ENCODE peak calls at places on chromosomes 4 and X, in four cellular contexts. P is fibroblast of lung, S is K562, R is GM23338. Z is an unnamed sample.
A peak's percentile ranks its signal among the peaks of the same experiment; 100 is the strongest.

GRCh38 chr4:16505726-16506125 is 279.5 kb upstream of the TAPT1 start:
- DNase-seq in S (no peak), P (peak; percentile 18), R (peak; percentile 82), Z (peak; percentile 22)

GRCh38 chrX:50045808-50046207 is 123.4 kb downstream of the CLCN5 start:
- DNase-seq in R (no peak), S (no peak), P (no peak), Z (no peak)

GRCh38 chrX:53859890-53860289 is 173.4 kb upstream of the HUWE1 start:
- DNase-seq in P (no peak), R (peak; percentile 5), S (no peak), Z (no peak)

GRCh38 chrX:30643313-30643821 is 9.9 kb upstream of the GK start:
- DNase-seq in P (peak; percentile 88), S (no peak), R (no peak), Z (no peak)

GRCh38 chrX:4380710-4381109 is 667.3 kb upstream of the PRKX start:
- DNase-seq in R (peak; percentile 29), S (no peak), P (no peak), Z (no peak)

GRCh38 chrX:78708171-78708570 is 39.3 kb upstream of the LPAR4 start:
- DNase-seq in R (peak; percentile 55), P (peak; percentile 57), S (no peak), Z (peak; percentile 9)

GRCh38 chr4:41384992-41385391 is 128.3 kb downstream of the UCHL1 start:
- DNase-seq in R (no peak), S (peak; percentile 17), P (no peak), Z (no peak)

GRCh38 chr4:117134386-117134785 is 49.0 kb upstream of the TRAM1L1 start:
- DNase-seq in R (peak; percentile 76), S (no peak), P (peak; percentile 82), Z (peak; percentile 77)

GRCh38 chr4:175671491-175671934 is 140.6 kb downstream of the GPM6A start:
- DNase-seq in S (no peak), R (peak; percentile 69), P (no peak), Z (peak; percentile 28)

GRCh38 chrX:86002076-86002896 is 45.1 kb downstream of the CHM start:
- DNase-seq in P (peak; percentile 49), S (peak; percentile 8), R (peak; percentile 81), Z (peak; percentile 70)

GRCh38 chr4:48985602-48985975 is 486 bp upstream of the CWH43 start:
- DNase-seq in P (no peak), S (no peak), R (no peak), Z (no peak)

GRCh38 chr4:48991357-48991756 is 5.3 kb downstream of the CWH43 start:
- DNase-seq in R (no peak), P (no peak), S (no peak), Z (no peak)

GRCh38 chr4:48986654-48987164 is 634 bp downstream of the CWH43 start:
- DNase-seq in S (no peak), P (no peak), R (no peak), Z (no peak)

GRCh38 chr4:48989461-48990203 is 3.6 kb downstream of the CWH43 start:
- DNase-seq in R (no peak), S (no peak), P (no peak), Z (no peak)

GRCh38 chr4:48985976-48986653 is at the start of gene CWH43:
- DNase-seq in P (no peak), S (no peak), R (peak; percentile 84), Z (no peak)
- TF ChIP-seq EZH2 in P (peak; percentile 62), S (no peak), R (no peak), Z (peak; percentile 47)

GRCh38 chrX:154732421-154733071 is 18.3 kb downstream of the GAB3 start:
- DNase-seq in P (no peak), S (no peak), R (no peak), Z (no peak)
- H2AFZ ChIP-seq in P (no peak overlapping the region), S (no peak overlapping the region), R (no peak overlapping the region), Z (no peak overlapping the region)

GRCh38 chrX:7069556-7069955 is 78.0 kb upstream of the STS start:
- DNase-seq in S (no peak), R (peak; percentile 12), P (no peak), Z (no peak)

GRCh38 chrX:7071390-7071789 is 76.1 kb upstream of the STS start:
- DNase-seq in P (no peak), S (no peak), R (no peak), Z (no peak)

GRCh38 chrX:7065473-7065872 is 82.0 kb upstream of the STS start:
- DNase-seq in P (no peak), R (no peak), S (no peak), Z (no peak)

GRCh38 chrX:7067266-7067665 is 80.2 kb upstream of the STS start:
- DNase-seq in R (no peak), P (no peak), S (no peak), Z (no peak)

DNA sequence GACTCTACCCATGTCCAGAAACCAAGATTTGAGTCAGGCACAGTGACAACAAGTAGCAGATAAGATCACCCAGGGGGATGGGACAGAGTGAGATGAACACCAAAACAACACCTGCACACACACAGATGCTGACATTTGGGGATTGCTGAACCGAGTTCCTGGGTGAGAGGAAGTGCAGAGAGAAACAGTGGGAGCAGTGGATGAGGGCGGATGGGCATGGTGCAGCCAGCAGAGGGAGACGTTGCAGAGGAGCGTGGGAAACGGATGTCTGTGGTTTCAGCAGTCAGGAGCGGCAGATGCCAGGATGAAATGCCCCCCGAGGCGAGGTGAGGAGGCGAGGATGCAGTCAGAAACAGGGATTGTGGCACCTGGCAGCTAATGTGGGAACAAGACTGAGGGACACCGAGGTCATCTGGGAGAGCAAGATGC is 78.6 kb upstream of the STS start:
- DNase-seq in R (peak; percentile 44), P (no peak), S (no peak), Z (no peak)
- H3K4me3 ChIP-seq in R (no peak overlapping the region), P (no peak overlapping the region), S (no peak overlapping the region), Z (no peak overlapping the region)

DNA sequence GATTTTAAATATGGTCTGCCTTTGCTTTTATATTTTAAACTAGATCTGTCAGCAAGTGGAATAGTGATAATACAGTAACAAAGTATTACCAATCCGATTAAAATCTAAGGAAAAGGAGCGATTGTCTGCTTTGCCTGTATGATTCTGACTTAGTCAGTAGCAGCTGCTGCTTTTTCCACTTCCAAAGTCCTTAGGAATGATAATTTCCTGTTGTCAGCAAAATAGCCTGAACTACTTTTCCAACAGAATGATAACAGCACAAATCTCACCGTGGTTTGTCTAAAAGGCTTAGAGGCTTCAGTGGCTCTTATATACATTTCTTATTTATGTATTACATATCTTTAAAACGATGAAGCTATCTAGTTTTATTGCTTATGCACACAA is 290.0 kb downstream of the ANK2 start:
- DNase-seq in S (no peak), P (no peak), R (no peak), Z (no peak)
- TF ChIP-seq EZH2 in S (no peak), P (no peak), R (no peak), Z (no peak)

DNA sequence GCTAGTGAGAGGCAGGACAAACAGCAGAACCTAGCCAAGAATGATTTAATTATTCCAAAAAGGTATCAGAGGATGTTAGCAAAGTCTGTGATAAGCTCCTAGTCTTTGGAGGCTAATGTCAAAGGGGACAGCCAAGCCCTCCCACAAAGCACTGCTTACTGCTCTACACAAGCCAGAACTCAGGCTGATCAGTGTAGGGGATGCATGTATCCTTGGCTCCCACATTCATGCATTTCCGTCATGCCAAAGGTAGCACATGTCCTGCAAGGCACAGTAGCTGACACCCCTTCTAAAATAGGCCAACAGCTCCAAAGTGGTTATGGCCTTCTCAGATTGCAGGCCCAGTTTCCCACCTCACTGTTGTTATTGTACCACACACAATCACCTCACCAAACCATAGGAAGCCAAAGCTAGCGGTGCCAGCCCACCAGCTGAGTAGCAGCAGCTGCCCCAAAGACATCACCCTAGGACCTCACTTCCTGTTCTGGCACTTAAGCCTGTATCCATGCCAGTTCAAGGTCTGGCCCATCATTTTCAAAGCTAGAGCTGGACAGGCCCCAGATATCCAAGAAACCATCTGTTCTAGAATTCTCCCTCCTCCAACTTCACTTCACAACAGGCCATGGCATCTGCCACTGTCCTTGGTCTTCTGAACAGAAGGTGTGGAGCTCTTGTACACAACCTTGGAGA is 40.9 kb downstream of the TSPAN5 start:
- DNase-seq in R (no peak), P (no peak), S (no peak), Z (no peak)
- H2AFZ ChIP-seq in R (no peak overlapping the region), P (no peak overlapping the region), S (no peak overlapping the region), Z (no peak overlapping the region)

GRCh38 chr4:893276-893994 is 38.7 kb downstream of the GAK start:
- DNase-seq in S (no peak), P (no peak), R (no peak), Z (no peak)
- H3K4me3 ChIP-seq in S (no peak overlapping the region), P (no peak overlapping the region), R (no peak overlapping the region), Z (no peak overlapping the region)

Z was measured in hepatocyte.